ENCODE peak calls at places on chromosomes 3 and 15, in four cellular contexts. Y is NCI-H2081, C is NCI-H2029, H is uterus. P is an unnamed sample.
A peak's percentile ranks its signal among the peaks of the same experiment; 100 is the strongest.

GRCh38 chr3:126545544-126545943 is 13.2 kb downstream of the C3orf22 start:
- DNase-seq in Y (no peak), C (no peak), H (peak; percentile 1), P (no peak)

GRCh38 chr15:58473720-58474119 is 41.9 kb downstream of the LIPC start:
- DNase-seq in Y (no peak), C (no peak), H (no peak), P (no peak)

GRCh38 chr3:49511631-49512030 is 41.6 kb downstream of the DAG1 start:
- DNase-seq in Y (no peak), C (no peak), H (no peak), P (no peak)

GRCh38 chr15:73571346-73571745 is 61.8 kb downstream of the NPTN start:
- DNase-seq in Y (peak; percentile 84), C (peak; percentile 53), H (no peak), P (no peak)

GRCh38 chr3:197533396-197534347 is 22.1 kb downstream of the BDH1 start:
- DNase-seq in Y (no peak), C (no peak), H (no peak), P (no peak)

GRCh38 chr3:50299929-50300680 is 900 bp upstream of the HYAL3 start:
- DNase-seq in Y (no peak), C (no peak), H (no peak), P (no peak)

GRCh38 chr3:37480003-37480402 is 305.6 kb upstream of the LRRFIP2 start:
- DNase-seq in Y (no peak), C (no peak), H (no peak), P (no peak)

GRCh38 chr15:66625974-66626373 is 60.2 kb upstream of the LCTL start:
- DNase-seq in Y (no peak), C (no peak), H (no peak), P (no peak)

GRCh38 chr3:16147226-16147625 is 27.3 kb upstream of the GALNT15 start:
- DNase-seq in Y (no peak), C (no peak), H (no peak), P (no peak)